ENCODE peak calls at places on chromosomes 3 and 15, in five cellular contexts. J is GM10248; N is AML-193; T is activated CD8-positive, alpha-beta memory T cell treated with anti-CD3 and anti-CD28 coated beads for 1 hour; W is right cardiac atrium. E is an unnamed sample.

GRCh38 chr3:165464736-165465135 is 268.6 kb upstream of the SLITRK3 start:
- DNase-seq in T (no peak), J (no peak), N (no peak), W (no peak), E (no peak)

GRCh38 chr15:92097473-92098178 is 244.1 kb downstream of the SLCO3A1 start:
- DNase-seq in J (peak), N (peak), T (no peak), W (no peak), E (no peak)

GRCh38 chr3:90221900-90222299 is 1114.5 kb downstream of the EPHA3 start:
- DNase-seq in J (no peak), T (no peak), W (no peak), N (no peak), E (no peak)

GRCh38 chr15:37102315-37103021 is 2.1 kb upstream of the MEIS2 start:
- DNase-seq in T (no peak), W (peak), J (no peak), N (no peak), E (no peak)

GRCh38 chr3:184361932-184362667 is 590 bp downstream of the POLR2H start:
- DNase-seq in T (peak), N (peak), W (peak), J (peak), E (peak)

GRCh38 chr3:185740133-185740532 is 84.7 kb downstream of the IGF2BP2 start:
- DNase-seq in W (no peak), T (no peak), N (no peak), J (no peak), E (no peak)

GRCh38 chr3:31908391-31909097 is 72.5 kb downstream of the OSBPL10 start:
- DNase-seq in J (no peak), W (no peak), T (no peak), N (no peak), E (no peak)

GRCh38 chr15:68444336-68444735 is 12.4 kb upstream of the ITGA11 start:
- DNase-seq in N (no peak), J (no peak), T (no peak), W (no peak), E (no peak)

GRCh38 chr15:93460717-93461116 is 371.7 kb upstream of the RGMA start:
- DNase-seq in N (no peak), J (no peak), T (no peak), W (no peak), E (no peak)

GRCh38 chr3:186281172-186281571 is 80.9 kb downstream of the DGKG start:
- DNase-seq in N (no peak), T (no peak), W (no peak), J (no peak), E (no peak)

GRCh38 chr15:91942676-91943417 is 89.3 kb downstream of the SLCO3A1 start:
- DNase-seq in W (peak), T (no peak), J (no peak), N (peak), E (peak)

GRCh38 chr15:66071160-66071559 is 182.4 kb downstream of the MEGF11 start:
- DNase-seq in W (peak), J (no peak), T (no peak), N (no peak), E (no peak)

GRCh38 chr15:33735637-33736247 is 232.6 kb upstream of the CHRM5 start:
- DNase-seq in J (peak), W (no peak), N (peak), T (no peak), E (no peak)

GRCh38 chr3:60542981-60543380 is 708.3 kb downstream of the FHIT start:
- DNase-seq in W (no peak), N (no peak), T (no peak), J (no peak), E (no peak)

GRCh38 chr15:61232266-61232665 is 3.2 kb upstream of the RORA start:
- DNase-seq in J (no peak), T (no peak), W (no peak), N (no peak), E (no peak)

GRCh38 chr3:81249540-81250029 is 511.9 kb downstream of the GBE1 start:
- DNase-seq in N (no peak), J (peak), W (no peak), T (no peak), E (no peak)

GRCh38 chr15:66679657-66680108 is 22.4 kb upstream of the SMAD6 start:
- DNase-seq in T (no peak), W (peak), J (no peak), N (no peak), E (peak)

GRCh38 chr3:31890742-31891469 is 90.2 kb downstream of the OSBPL10 start:
- DNase-seq in J (no peak), T (no peak), W (no peak), N (no peak), E (no peak)

GRCh38 chr3:197186887-197187588 is 111.4 kb downstream of the DLG1 start:
- DNase-seq in W (no peak), J (peak), T (no peak), N (peak), E (no peak)

GRCh38 chr15:70301396-70301795 is 203.7 kb upstream of the TLE3 start:
- DNase-seq in T (no peak), W (no peak), N (no peak), J (no peak), E (no peak)

GRCh38 chr3:15171096-15171495 is 35.0 kb upstream of the CAPN7 start:
- DNase-seq in W (no peak), T (no peak), J (peak), N (peak), E (no peak)

GRCh38 chr3:127997961-127998360 is 54.3 kb upstream of the SEC61A1 start:
- DNase-seq in J (no peak), T (no peak), N (no peak), W (no peak), E (no peak)

GRCh38 chr3:140924097-140924873 is 17.4 kb upstream of the SLC25A36 start:
- DNase-seq in T (no peak), W (peak), J (no peak), N (no peak), E (peak)

GRCh38 chr3:59802045-59802444 is 752.2 kb upstream of the CFAP20DC start:
- DNase-seq in N (no peak), J (no peak), W (no peak), T (no peak), E (no peak)

GRCh38 chr3:169772530-169772950 is 656 bp upstream of the MYNN start:
- DNase-seq in J (peak), W (peak), N (peak), T (peak), E (peak)

GRCh38 chr3:33437556-33438283 is 2.5 kb downstream of the UBP1 start:
- DNase-seq in T (no peak), J (no peak), W (peak), N (peak), E (peak)

GRCh38 chr15:39135989-39136388 is 444.9 kb upstream of the THBS1 start:
- DNase-seq in N (no peak), T (no peak), W (no peak), J (no peak), E (no peak)

GRCh38 chr3:16855497-16855896 is 29.3 kb upstream of the PLCL2 start:
- DNase-seq in W (no peak), J (no peak), T (no peak), N (no peak), E (no peak)

GRCh38 chr3:195849322-195850074 is 37.8 kb upstream of the MUC4 start:
- DNase-seq in W (peak), J (no peak), N (no peak), T (no peak), E (no peak)

GRCh38 chr3:53744351-53744750 is 101.9 kb downstream of the CHDH start:
- DNase-seq in J (peak), W (no peak), T (no peak), N (no peak), E (no peak)

GRCh38 chr15:31335991-31336942 is 9.6 kb downstream of the KLF13 start:
- DNase-seq in J (no peak), T (no peak), N (no peak), W (peak), E (no peak)

GRCh38 chr3:64457811-64458210 is 230.0 kb downstream of the ADAMTS9 start:
- DNase-seq in W (no peak), T (no peak), N (no peak), J (no peak), E (no peak)

GRCh38 chr3:127325630-127325961 is 37.8 kb upstream of the PRR20G start:
- DNase-seq in N (no peak), T (no peak), J (no peak), W (peak), E (peak)

GRCh38 chr3:49927798-49928197 is 1.8 kb downstream of the MON1A start:
- DNase-seq in T (no peak), J (no peak), W (no peak), N (no peak), E (no peak)

GRCh38 chr3:118067439-118067838 is 967.2 kb downstream of the IGSF11 start:
- DNase-seq in W (no peak), N (no peak), T (no peak), J (no peak), E (no peak)

GRCh38 chr15:74869726-74870407 is 3.3 kb downstream of the SCAMP2 start:
- DNase-seq in N (peak), W (peak), T (no peak), J (peak), E (peak)

GRCh38 chr3:156522673-156523072 is 32.2 kb downstream of the SSR3 start:
- DNase-seq in N (no peak), J (no peak), T (no peak), W (no peak), E (no peak)

GRCh38 chr3:66856555-66856954 is 141.6 kb upstream of the KBTBD8 start:
- DNase-seq in J (no peak), T (no peak), N (no peak), W (no peak), E (no peak)

E was measured in left cardiac atrium.